ENCODE peak calls at places on chromosome 12, in nine cellular contexts. L, K, C, J, V, N, H, Q and A are unnamed samples.

GRCh38 chr12:76471579-76471978 is 88.0 kb downstream of the OSBPL8 start:
- DNase-seq in L (no peak), K (no peak), C (no peak), J (no peak), V (no peak), N (no peak), H (no peak), Q (no peak), A (no peak)

GRCh38 chr12:107449891-107450290 is 235.7 kb upstream of the PWP1 start:
- DNase-seq in L (no peak), K (no peak), C (no peak), J (no peak), V (no peak), N (no peak), H (no peak), Q (no peak), A (no peak)

GRCh38 chr12:93970892-93971688 is 177.3 kb upstream of the PLXNC1 start:
- DNase-seq in L (no peak), K (no peak), C (no peak), J (no peak), V (no peak), N (no peak), H (no peak), Q (no peak), A (no peak)

GRCh38 chr12:57581802-57582201 is 9.2 kb upstream of the PIP4K2C start:
- DNase-seq in L (no peak), K (no peak), C (no peak), J (no peak), V (no peak), N (no peak), H (peak), Q (no peak), A (no peak)

GRCh38 chr12:54981796-54982195 is 2.8 kb downstream of the TESPA1 start:
- DNase-seq in L (no peak), K (no peak), C (no peak), J (no peak), V (no peak), N (no peak), H (no peak), Q (no peak), A (no peak)

GRCh38 chr12:53267309-53268008 is 640 bp upstream of the ESPL1 start:
- DNase-seq in L (no peak), K (no peak), C (no peak), J (no peak), V (no peak), N (no peak), H (no peak), Q (no peak), A (no peak)

GRCh38 chr12:6383572-6384498 is at the start of gene LTBR:
- DNase-seq in L (no peak), K (no peak), C (peak), J (no peak), V (peak), N (no peak), H (peak), Q (peak), A (peak)

GRCh38 chr12:20004951-20005350 is 363.4 kb upstream of the PDE3A start:
- DNase-seq in L (no peak), K (no peak), C (no peak), J (no peak), V (no peak), N (no peak), H (no peak), Q (no peak), A (no peak)

GRCh38 chr12:107369679-107370078 is 276.3 kb upstream of the CRY1 start:
- DNase-seq in L (no peak), K (no peak), C (no peak), J (no peak), V (no peak), N (peak), H (no peak), Q (no peak), A (no peak)

GRCh38 chr12:104286538-104287482 is 16.7 kb upstream of the EID3 start:
- DNase-seq in L (peak), K (peak), C (peak), J (no peak), V (peak), N (peak), H (peak), Q (peak), A (peak)

GRCh38 chr12:633731-634130 is 29.5 kb downstream of the NINJ2 start:
- DNase-seq in L (no peak), K (no peak), C (no peak), J (no peak), V (no peak), N (no peak), H (no peak), Q (no peak), A (no peak)

GRCh38 chr12:636632-637031 is 26.6 kb downstream of the NINJ2 start:
- DNase-seq in L (no peak), K (no peak), C (no peak), J (no peak), V (no peak), N (no peak), H (no peak), Q (no peak), A (no peak)

GRCh38 chr12:630656-631632 is 32.3 kb downstream of the NINJ2 start:
- DNase-seq in L (peak), K (peak), C (no peak), J (no peak), V (peak), N (peak), H (no peak), Q (no peak), A (no peak)

GRCh38 chr12:627863-628805 is 35.1 kb downstream of the NINJ2 start:
- DNase-seq in L (no peak), K (no peak), C (no peak), J (no peak), V (no peak), N (no peak), H (peak), Q (no peak), A (no peak)

DNA sequence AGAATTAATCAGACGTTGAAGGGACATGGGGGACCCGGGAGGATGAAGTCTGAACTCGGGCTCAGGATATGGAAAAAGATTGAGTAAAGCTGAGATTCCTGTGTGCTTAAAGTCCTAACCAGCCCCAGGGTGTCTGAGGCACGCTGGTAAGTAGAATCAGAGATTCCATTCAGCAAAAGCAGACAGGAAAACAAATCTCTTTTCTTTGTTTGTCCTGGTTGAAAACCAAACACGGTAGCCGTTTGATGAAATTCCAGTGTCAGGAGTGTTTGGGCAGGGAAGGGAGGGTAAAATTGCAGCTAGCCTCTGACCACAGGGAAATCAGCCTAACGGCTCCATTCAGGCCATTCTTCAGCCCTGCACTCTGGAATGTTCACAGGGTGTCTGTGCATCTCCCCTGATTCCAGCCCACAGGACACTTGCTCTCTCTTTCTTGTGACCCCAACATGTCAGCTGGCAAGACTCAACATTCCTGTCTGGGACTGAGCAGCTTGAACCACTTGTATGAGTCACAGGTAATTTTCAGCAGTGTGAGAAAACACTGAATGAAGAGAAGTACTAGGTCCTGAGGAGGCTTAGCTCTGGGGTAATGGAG is 31.0 kb downstream of the NINJ2 start:
- DNase-seq in L (no peak), K (no peak), C (no peak), J (no peak), V (no peak), N (no peak), H (peak), Q (peak), A (peak)
- H3K4me3 ChIP-seq in L (no peak), K (no peak), C (peak), J (no peak), V (no peak), N (no peak), H (no peak), Q (peak), A (peak)

DNA sequence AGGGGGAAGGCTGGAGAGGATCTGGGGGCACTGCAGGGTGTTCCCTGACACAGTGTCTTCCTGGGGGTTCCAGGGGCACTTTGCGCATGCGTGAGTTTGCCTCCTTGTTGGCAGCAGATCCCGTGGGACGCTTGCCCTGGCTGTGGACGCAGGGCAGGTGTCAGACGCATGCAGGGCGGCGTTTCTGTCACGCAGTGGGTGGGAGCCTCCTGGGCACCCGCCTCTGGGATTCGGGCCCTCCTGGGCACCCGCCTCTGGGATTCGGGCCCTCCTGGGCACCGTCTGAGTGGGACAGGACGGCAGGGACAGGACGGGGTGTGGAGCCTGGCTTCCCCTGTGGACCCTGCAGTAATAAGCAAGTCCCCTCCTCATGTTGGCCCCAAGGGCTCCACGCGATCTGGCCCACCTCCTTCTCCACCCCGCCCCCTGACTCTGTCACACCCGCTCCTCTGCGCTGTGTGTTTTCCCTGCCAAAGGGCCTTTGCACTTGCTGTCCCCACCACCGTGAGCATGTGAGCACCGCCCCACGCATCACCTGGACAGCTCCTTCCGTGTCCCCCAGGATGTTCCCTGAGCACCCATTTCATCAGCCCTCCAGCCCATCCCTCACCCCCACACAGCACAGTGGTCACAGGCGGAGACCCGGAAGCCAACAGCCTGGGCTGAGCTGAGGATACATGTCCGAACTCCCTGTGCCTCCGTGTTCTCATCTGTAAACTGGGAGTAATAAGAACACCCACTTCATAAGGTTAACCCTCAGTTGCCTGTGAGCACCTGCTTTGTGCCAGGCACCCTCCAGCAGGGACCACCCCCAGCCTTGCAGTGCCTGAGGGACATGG is 4.4 kb downstream of the MMP17 start:
- DNase-seq in L (no peak), K (no peak), C (no peak), J (no peak), V (no peak), N (no peak), H (no peak), Q (peak), A (no peak)
- H3K4me3 ChIP-seq in L (no peak), K (no peak), C (no peak), J (peak), V (no peak), N (no peak), H (no peak), Q (peak), A (peak)

DNA sequence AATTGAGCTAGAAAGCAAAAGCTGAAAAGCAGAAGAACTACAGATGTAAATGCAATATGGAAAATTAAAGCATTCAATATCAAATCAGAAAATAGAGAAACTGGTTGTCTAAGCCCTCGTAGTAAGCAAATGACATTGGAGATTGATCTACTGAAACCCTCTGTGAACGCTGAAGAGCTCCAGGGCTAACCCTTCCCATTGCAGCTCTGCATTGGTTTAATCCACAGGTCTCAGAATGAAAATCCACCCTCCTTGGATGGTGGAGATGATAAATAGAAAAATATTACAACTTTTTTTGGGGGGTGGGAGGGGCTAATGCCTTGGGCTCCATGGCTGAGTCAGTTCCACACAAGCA is 40.5 kb downstream of the CORO1C start:
- DNase-seq in L (no peak), K (no peak), C (no peak), J (no peak), V (no peak), N (no peak), H (no peak), Q (no peak), A (no peak)
- H3K4me3 ChIP-seq in L (no peak), K (peak), C (peak), J (peak), V (peak), N (no peak), H (no peak), Q (peak), A (peak)

GRCh38 chr12:116121453-116121871 is 156.0 kb downstream of the MED13L start:
- DNase-seq in L (no peak), K (no peak), C (no peak), J (no peak), V (no peak), N (no peak), H (no peak), Q (no peak), A (no peak)
- H3K4me3 ChIP-seq in L (no peak), K (no peak), C (peak), J (no peak), V (peak), N (no peak), H (no peak), Q (no peak), A (peak)

GRCh38 chr12:122884860-122885259 is 11.1 kb downstream of the VPS37B start:
- DNase-seq in L (no peak), K (no peak), C (no peak), J (no peak), V (no peak), N (no peak), H (no peak), Q (no peak), A (no peak)
- H3K4me3 ChIP-seq in L (no peak), K (no peak), C (no peak), J (no peak), V (no peak), N (no peak), H (no peak), Q (no peak), A (no peak)

GRCh38 chr12:124740691-124741137 is 123.0 kb downstream of the SCARB1 start:
- DNase-seq in L (no peak), K (no peak), C (no peak), J (no peak), V (peak), N (no peak), H (no peak), Q (no peak), A (no peak)
- H3K4me3 ChIP-seq in L (no peak), K (no peak), C (no peak), J (no peak), V (no peak), N (no peak), H (no peak), Q (no peak), A (no peak)

DNA sequence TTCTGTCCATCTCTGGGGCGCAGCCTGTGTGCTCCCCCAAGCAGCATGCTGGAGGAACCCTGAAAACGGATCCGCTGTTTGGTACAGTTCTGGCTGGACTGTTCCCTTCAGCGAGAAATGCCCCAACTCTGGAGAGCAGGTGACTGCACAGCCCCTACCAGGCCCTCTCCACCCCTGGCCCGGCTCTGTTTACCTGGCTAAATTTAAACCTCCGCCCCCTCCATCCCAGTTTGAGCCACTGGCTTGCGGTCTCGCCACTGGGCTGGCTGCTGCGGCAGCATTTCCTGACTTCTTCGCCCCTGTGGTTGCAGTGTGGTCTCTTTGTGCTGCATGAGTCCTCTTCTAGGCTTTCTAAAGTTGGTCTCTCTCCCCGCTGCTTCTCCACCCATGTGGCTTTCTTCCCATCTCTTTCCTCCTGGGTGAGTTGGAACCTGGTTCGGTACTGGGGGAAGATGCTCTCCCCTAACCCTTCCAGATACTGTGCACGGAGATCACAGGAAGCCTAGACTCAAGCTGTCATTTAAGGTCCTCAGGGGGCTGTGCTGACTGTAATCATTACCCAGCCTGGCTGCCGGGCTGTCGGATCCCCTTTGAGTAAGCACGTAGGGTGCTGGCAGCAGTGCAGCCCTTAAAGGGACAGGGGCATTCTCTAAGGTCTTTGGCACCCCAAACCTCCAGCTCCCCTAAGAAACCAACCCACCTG is 60.6 kb downstream of the FBXL14 start:
- DNase-seq in L (no peak), K (peak), C (no peak), J (peak), V (no peak), N (peak), H (no peak), Q (no peak), A (no peak)
- H3K4me3 ChIP-seq in L (peak), K (peak), C (peak), J (no peak), V (no peak), N (no peak), H (no peak), Q (no peak), A (no peak)

DNA sequence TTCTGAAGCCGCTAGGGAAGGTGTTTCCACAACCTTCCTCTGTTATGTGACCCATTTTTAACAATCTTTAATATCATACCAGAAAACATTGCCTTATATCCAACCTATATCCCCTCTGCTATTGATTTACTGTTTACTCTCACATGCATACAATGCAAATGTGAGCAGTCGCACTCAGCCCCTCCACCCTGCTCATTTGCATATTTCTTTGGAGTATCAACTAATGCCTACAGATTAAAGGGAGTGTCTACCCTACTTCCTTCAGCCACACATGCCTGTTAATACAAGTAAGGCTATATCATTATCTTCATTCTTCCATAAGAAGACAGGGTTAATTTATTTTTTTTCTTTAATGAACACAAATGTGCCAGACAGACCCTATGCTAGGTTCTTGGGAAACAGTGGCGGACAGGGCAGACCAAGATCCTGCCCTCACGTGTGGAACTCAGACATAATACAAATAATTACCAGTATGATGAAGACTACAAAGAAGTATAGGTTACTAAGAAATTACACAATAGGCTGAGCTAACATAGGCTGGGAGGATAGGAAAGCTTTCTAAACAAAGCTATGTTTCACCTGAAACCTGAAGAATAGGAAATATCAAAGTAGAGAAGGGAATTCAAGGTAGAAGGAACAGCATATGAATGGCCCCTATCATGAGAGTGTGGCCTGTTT is 107.3 kb upstream of the MDM1 start:
- DNase-seq in L (no peak), K (no peak), C (no peak), J (no peak), V (no peak), N (no peak), H (no peak), Q (no peak), A (no peak)
- H3K4me3 ChIP-seq in L (no peak), K (no peak), C (no peak), J (no peak), V (no peak), N (no peak), H (no peak), Q (no peak), A (no peak)

DNA sequence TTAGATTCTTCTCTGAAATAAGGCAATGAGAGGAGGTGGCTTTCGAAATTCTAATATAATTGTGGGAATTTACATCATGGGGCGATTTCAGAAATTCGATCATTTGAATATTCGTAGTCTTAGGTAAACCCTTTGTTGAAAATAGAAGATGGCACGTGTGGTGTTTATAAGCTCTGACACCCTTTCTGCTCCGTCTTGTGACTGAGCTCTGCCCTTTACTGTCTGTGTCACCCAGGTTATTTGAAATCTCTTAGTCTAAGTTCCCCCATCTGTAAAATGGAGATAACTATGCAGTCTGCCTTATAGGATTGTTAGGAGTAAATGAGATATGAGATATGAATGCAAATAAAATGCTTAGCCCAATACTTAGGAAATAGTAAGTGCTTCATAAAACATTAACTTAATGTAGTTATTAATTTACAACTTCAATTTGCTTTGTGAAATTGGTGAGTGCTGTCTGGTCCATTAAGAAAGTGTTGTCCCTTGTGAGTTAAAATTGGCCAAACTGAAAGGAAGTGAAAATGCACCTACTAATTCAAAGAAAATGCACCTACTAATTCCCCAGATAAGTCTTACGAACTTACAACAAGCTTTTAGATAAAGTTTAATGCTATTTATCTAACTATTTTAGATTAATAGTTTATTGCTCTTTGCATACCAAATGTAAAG is 1.6 kb downstream of the BMAL2 start:
- DNase-seq in L (no peak), K (peak), C (no peak), J (no peak), V (no peak), N (no peak), H (no peak), Q (no peak), A (no peak)
- H3K4me3 ChIP-seq in L (peak), K (peak), C (peak), J (peak), V (no peak), N (no peak), H (peak), Q (peak), A (peak)